ENCODE peak calls at places on chromosomes 1 and 21, in six cellular contexts. C is epithelial cell of esophagus, I is fibroblast of lung, Y is kidney, R is astrocyte of the spinal cord, X is mucosa of descending colon. Q is an unnamed sample.

GRCh38 chr21:45331521-45332257 is 44.0 kb upstream of the POFUT2 start:
- DNase-seq in C (no peak), I (no peak), Y (peak; percentile 72), R (no peak), X (no peak), Q (peak; percentile 50)

GRCh38 chr1:184289825-184290550 is 96.8 kb upstream of the C1orf21 start:
- DNase-seq in C (peak; percentile 79), I (no peak), Y (no peak), R (no peak), X (no peak), Q (no peak)

GRCh38 chr1:234661249-234661928 is 51.4 kb upstream of the IRF2BP2 start:
- DNase-seq in C (peak; percentile 93), I (no peak), Y (peak; percentile 83), R (no peak), X (peak; percentile 38), Q (no peak)

GRCh38 chr21:42411891-42412635 is 8.4 kb downstream of the UBASH3A start:
- DNase-seq in C (peak; percentile 44), I (peak; percentile 33), Y (no peak), R (peak; percentile 5), X (no peak), Q (peak; percentile 60)

GRCh38 chr1:185017338-185017737 is 28.0 kb upstream of the RNF2 start:
- DNase-seq in C (peak; percentile 95), I (peak; percentile 95), Y (no peak), R (peak; percentile 92), X (no peak), Q (no peak)

GRCh38 chr1:22483121-22483520 is 31.5 kb downstream of the ZBTB40 start:
- DNase-seq in C (no peak), I (no peak), Y (no peak), R (no peak), X (no peak), Q (no peak)

GRCh38 chr1:25544819-25545218 is 1.4 kb downstream of the LDLRAP1 start:
- DNase-seq in C (peak; percentile 41), I (no peak), Y (no peak), R (no peak), X (peak; percentile 72), Q (peak; percentile 79)

GRCh38 chr1:43509740-43510375 is 20.8 kb upstream of the PTPRF start:
- DNase-seq in C (peak; percentile 87), I (no peak), Y (no peak), R (no peak), X (no peak), Q (no peak)

GRCh38 chr1:18746981-18747380 is 112.5 kb downstream of the TAS1R2 start:
- DNase-seq in C (no peak), I (no peak), Y (no peak), R (no peak), X (no peak), Q (no peak)

GRCh38 chr1:110672001-110672752 is 2.6 kb downstream of the KCNA3 start:
- DNase-seq in C (no peak), I (no peak), Y (no peak), R (no peak), X (no peak), Q (no peak)

GRCh38 chr1:26360051-26360806 is 6.3 kb upstream of the CRYBG2 start:
- DNase-seq in C (peak; percentile 22), I (no peak), Y (no peak), R (no peak), X (peak; percentile 75), Q (no peak)

GRCh38 chr1:29974345-29974744 is 738.0 kb downstream of the PTPRU start:
- DNase-seq in C (peak; percentile 82), I (peak; percentile 97), Y (no peak), R (peak; percentile 68), X (no peak), Q (no peak)

GRCh38 chr21:43958364-43959158 is 53.5 kb upstream of the TRAPPC10 start:
- DNase-seq in C (no peak), I (no peak), Y (no peak), R (no peak), X (no peak), Q (no peak)

GRCh38 chr21:28904961-28905435 is 87.7 kb downstream of the LTN1 start:
- DNase-seq in C (no peak), I (no peak), Y (no peak), R (no peak), X (peak; percentile 25), Q (no peak)

GRCh38 chr1:66968574-66968973 is 43.8 kb downstream of the MIER1 start:
- DNase-seq in C (no peak), I (peak; percentile 6), Y (no peak), R (no peak), X (no peak), Q (no peak)

GRCh38 chr1:221983444-221983843 is 241.6 kb upstream of the DUSP10 start:
- DNase-seq in C (no peak), I (no peak), Y (no peak), R (no peak), X (no peak), Q (no peak)

DNA sequence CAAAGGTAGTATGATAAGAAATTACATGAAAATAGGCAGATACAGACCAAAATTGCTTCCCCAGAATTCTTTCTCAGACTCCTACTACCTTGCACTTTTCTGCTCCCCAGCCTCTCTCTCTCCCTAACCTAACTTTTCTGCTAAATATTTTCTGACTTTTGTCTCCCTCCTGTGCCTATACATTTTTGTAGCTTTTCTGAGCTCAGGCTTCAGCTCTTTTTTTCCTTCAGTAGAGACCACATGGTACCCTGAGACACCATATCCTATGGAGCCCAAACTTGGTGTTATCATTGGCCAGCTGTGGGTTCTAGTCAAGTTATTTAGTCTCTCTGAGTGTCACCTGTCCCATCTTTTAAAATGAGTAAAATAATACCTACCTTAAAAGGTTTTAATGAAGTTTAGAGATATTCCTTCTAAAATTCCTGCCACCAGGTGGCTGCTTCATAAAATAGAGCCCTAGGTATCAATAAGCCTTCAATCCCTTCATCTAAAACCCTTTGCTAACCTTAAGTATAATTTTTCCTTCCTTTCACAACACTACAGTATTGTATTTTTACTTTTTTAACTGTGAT is 237.7 kb upstream of the DUSP10 start:
- DNase-seq in C (peak; percentile 28), I (no peak), Y (no peak), R (peak; percentile 22), X (no peak), Q (no peak)
- TF ChIP-seq CTCF in C (peak; percentile 42), I (peak; percentile 25), Y (no peak), R (peak; percentile 29), X (no peak), Q (no peak)

DNA sequence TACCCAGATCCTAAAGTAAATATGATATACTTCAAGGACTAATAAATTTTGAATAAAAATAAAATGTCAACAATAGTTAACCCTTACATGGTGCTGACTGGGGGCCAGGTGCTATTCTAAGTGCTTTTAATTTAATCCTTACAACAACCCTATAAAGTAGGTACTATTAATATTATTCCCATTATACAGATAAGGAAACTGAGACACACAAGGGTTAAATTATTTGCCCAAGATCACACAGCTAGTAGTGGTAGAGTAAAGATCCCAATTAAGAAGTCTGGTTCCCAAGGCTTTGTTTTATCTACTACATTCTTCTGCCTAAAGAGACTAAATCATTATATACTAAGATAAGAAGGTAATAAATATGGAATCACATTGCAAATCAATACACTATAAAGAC is 34.2 kb downstream of the SYNJ1 start:
- DNase-seq in C (no peak), I (no peak), Y (no peak), R (no peak), X (no peak), Q (no peak)
- TF ChIP-seq CTCF in C (no peak), I (no peak), Y (no peak), R (no peak), X (no peak), Q (no peak)

GRCh38 chr1:168064216-168064615 is 72.5 kb downstream of the GPR161 start:
- DNase-seq in C (no peak), I (no peak), Y (no peak), R (no peak), X (no peak), Q (no peak)

GRCh38 chr1:168065511-168065910 is 71.2 kb downstream of the GPR161 start:
- DNase-seq in C (no peak), I (no peak), Y (no peak), R (no peak), X (no peak), Q (no peak)

DNA sequence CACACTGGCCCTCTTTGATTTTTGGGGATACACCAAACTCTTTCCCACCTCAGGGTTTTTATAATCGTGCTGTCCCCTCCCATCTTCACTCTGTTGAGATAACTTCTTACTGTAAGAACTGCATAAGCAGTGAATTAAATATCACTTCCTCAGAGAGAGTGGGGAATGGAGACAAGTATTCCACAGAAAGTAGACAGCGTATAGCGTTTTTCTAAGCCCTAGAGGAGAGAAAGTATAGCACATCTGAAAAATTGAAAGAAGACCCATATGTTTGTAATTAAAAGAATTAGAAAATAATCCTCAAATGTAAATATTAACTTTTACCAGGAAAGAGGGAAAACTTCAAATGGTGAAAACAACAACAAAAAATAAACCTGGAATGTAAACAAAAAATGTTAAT is 67.3 kb downstream of the GPR161 start:
- DNase-seq in C (no peak), I (no peak), Y (no peak), R (no peak), X (no peak), Q (no peak)
- TF ChIP-seq CTCF in C (no peak), I (no peak), Y (no peak), R (no peak), X (no peak), Q (no peak)

DNA sequence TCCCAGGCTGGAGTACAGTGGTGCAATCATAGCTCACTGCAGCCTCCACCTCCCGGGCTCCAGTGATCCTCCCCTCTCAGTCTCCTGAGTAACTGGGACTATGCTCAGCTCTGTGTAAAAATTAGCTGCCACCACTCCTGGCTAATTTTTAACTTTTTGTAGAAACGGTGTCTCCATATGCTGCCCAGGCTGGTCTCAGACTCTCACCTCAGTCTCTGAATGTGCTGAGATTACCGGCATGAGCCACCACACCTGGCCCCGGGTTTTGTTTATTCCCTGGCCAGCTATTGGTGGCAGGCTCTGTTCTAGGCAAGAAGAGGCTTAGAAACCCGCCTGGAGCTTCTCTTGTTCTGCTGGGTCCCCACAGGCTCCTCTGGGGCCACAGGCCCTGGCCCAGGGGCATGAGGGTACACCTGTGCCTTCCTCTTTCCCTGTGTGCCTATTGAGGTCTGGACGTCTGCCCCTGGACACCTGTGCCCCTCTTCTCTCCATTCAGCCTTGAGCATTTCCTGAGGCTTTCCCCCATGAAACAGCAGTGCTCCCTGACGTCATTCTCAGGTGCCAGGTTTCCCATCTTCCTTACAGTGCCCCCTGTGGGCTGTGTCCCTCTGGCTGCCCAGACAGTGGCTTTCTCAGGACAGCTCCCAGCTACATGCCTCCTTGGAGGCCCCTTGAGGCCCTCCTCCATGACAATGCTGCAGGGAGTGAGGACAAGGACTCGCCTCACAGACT is 57.5 kb downstream of the PCP4 start:
- DNase-seq in C (no peak), I (no peak), Y (no peak), R (no peak), X (no peak), Q (no peak)
- TF ChIP-seq CTCF in C (no peak), I (no peak), Y (no peak), R (no peak), X (no peak), Q (no peak)

DNA sequence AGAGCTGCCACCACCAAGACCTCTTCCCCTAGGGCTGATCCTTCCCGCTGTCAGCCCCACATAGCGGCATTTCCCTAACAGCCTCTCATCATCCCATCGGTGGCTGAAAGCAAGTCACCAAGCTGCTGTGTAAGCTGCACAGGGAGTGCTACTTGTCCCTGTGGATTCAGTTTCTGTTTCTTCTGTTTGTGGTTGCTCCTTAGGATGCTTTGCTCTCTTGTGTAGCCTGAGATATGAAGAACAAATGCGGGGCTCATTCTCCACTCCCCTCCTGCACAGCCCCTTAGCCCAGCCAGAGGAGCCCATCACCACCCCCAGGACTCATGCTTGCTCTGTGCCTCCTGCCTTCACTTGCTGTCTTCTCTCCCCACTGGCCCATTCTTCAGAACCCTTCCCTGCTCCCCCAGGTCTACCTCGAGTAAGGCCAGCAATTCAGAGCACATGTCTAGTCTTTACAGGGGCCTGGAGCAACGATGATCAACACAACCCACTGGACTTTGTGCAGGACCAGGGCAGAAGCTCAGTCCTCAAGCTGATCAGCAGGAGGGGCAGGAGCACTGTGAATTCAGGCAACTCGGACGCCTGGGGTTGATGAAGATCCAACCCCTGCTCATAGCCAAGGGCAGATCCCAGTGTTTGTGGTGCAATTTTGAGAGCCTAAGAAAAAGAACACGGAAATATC is 82.6 kb upstream of the GALNT2 start:
- DNase-seq in C (no peak), I (no peak), Y (no peak), R (no peak), X (no peak), Q (no peak)
- TF ChIP-seq CTCF in C (no peak), I (no peak), Y (no peak), R (no peak), X (no peak), Q (no peak)

Q was measured in upper lobe of right lung.